ENCODE peak calls at places on chromosomes 1 and 21, in ten cellular contexts. Z is right lobe of liver, V is epithelial cell of esophagus, J is transverse colon, T is T-helper 17 cell, Y is NCI-H2081, S is kidney glomerular epithelial cell, X is ACHN, F is choroid plexus epithelial cell, C is iPS DF 19.7. U is an unnamed sample.

GRCh38 chr1:229557214-229557850 is 1.2 kb downstream of the ABCB10 start:
- DNase-seq in X (peak), F (peak), Z (no peak), T (no peak), V (peak), J (no peak), Y (no peak), C (no peak), S (peak), U (no peak)

GRCh38 chr1:106536741-106537140 is 519.7 kb upstream of the PRMT6 start:
- DNase-seq in Y (no peak), C (no peak), X (no peak), V (no peak), Z (no peak), J (no peak), S (no peak), F (no peak), T (no peak), U (no peak)

GRCh38 chr1:93980320-93980744 is 71.1 kb upstream of the GCLM start:
- DNase-seq in S (no peak), X (peak), F (peak), Y (no peak), C (peak), V (no peak), T (no peak), Z (no peak), J (no peak), U (no peak)

GRCh38 chr1:236338096-236338495 is 56.0 kb upstream of the EDARADD start:
- DNase-seq in F (peak), T (no peak), S (no peak), C (no peak), Y (no peak), X (no peak), J (no peak), Z (no peak), V (peak), U (no peak)

GRCh38 chr1:60281360-60281932 is 207.9 kb upstream of the C1orf87 start:
- DNase-seq in F (peak), V (peak), Y (peak), J (peak), T (no peak), X (peak), C (peak), Z (peak), S (peak), U (no peak)

GRCh38 chr1:171251741-171252300 is 3.5 kb downstream of the FMO1 start:
- DNase-seq in V (peak), X (peak), Z (no peak), S (no peak), F (peak), C (no peak), T (no peak), Y (peak), J (peak), U (no peak)

GRCh38 chr1:164588388-164589341 is 29.7 kb downstream of the PBX1 start:
- DNase-seq in J (peak), S (no peak), Y (no peak), V (no peak), X (peak), Z (peak), T (no peak), C (no peak), F (peak), U (no peak)

GRCh38 chr1:183023601-183024351 is 556 bp downstream of the LAMC1 start:
- DNase-seq in J (peak), C (no peak), Z (peak), S (peak), T (no peak), X (peak), V (peak), Y (peak), F (peak), U (peak)

GRCh38 chr1:154191990-154192450 is at the start of gene TPM3:
- DNase-seq in C (no peak), F (no peak), Z (no peak), X (no peak), T (no peak), Y (no peak), V (no peak), J (no peak), S (peak), U (no peak)

GRCh38 chr1:206011057-206011456 is 7.9 kb upstream of the RAB7B start:
- DNase-seq in C (no peak), V (no peak), S (no peak), X (no peak), J (no peak), Z (no peak), T (no peak), Y (no peak), F (no peak), U (no peak)

GRCh38 chr1:29122987-29123870 is 474 bp downstream of the TMEM200B start:
- DNase-seq in Z (peak), V (no peak), J (peak), Y (no peak), C (no peak), S (no peak), X (peak), F (peak), T (peak), U (no peak)

GRCh38 chr1:152585586-152585985 is 5.3 kb upstream of the LCE3D start:
- DNase-seq in S (no peak), F (no peak), J (no peak), T (no peak), C (no peak), X (no peak), V (no peak), Y (no peak), Z (no peak), U (no peak)

GRCh38 chr1:28803662-28804061 is 8.3 kb upstream of the OPRD1 start:
- DNase-seq in J (no peak), C (no peak), V (no peak), Y (no peak), F (no peak), Z (no peak), X (no peak), T (no peak), S (no peak), U (no peak)

GRCh38 chr1:6614953-6615785 is 1.6 kb downstream of the PHF13 start:
- DNase-seq in C (no peak), S (no peak), F (peak), X (no peak), T (no peak), V (no peak), Y (no peak), Z (no peak), J (no peak), U (no peak)

GRCh38 chr21:44326272-44326647 is 12.9 kb downstream of the CFAP410 start:
- DNase-seq in F (no peak), X (no peak), Z (no peak), Y (no peak), S (no peak), V (no peak), T (no peak), J (no peak), C (no peak), U (no peak)

GRCh38 chr1:41314376-41314775 is 46.9 kb upstream of the FOXO6 start:
- DNase-seq in T (no peak), V (peak), J (no peak), F (peak), C (no peak), Y (no peak), Z (no peak), X (no peak), S (no peak), U (no peak)

GRCh38 chr1:7387053-7387861 is 383.8 kb upstream of the VAMP3 start:
- DNase-seq in J (no peak), C (no peak), Y (no peak), V (peak), Z (no peak), X (no peak), F (no peak), T (no peak), S (no peak), U (no peak)

GRCh38 chr1:234168061-234168724 is 205.1 kb upstream of the COA6 start:
- DNase-seq in T (no peak), V (no peak), Y (no peak), Z (no peak), X (no peak), C (no peak), F (no peak), S (no peak), J (no peak), U (no peak)

GRCh38 chr1:117026361-117026760 is 24.8 kb downstream of the CD101 start:
- DNase-seq in F (peak), Y (no peak), T (no peak), S (no peak), C (no peak), J (no peak), V (no peak), X (no peak), Z (no peak), U (no peak)

GRCh38 chr1:88662723-88663122 is 21.4 kb upstream of the PKN2 start:
- DNase-seq in V (no peak), T (no peak), X (no peak), Z (no peak), C (no peak), J (no peak), F (no peak), S (no peak), Y (no peak), U (no peak)

GRCh38 chr1:165073402-165074007 is 283.0 kb downstream of the LMX1A start:
- DNase-seq in V (peak), X (peak), C (peak), Z (no peak), J (no peak), F (peak), S (peak), Y (peak), T (no peak), U (no peak)

GRCh38 chr1:5649166-5649551 is 343.1 kb downstream of the NPHP4 start:
- DNase-seq in T (no peak), Z (no peak), C (no peak), V (no peak), Y (no peak), S (no peak), J (no peak), X (no peak), F (no peak), U (no peak)

GRCh38 chr1:221726331-221726692 is 15.6 kb downstream of the DUSP10 start:
- DNase-seq in V (no peak), S (no peak), Z (no peak), F (no peak), Y (no peak), J (no peak), C (no peak), T (no peak), X (peak), U (no peak)

GRCh38 chr1:243236604-243237252 is 18.4 kb downstream of the CEP170 start:
- DNase-seq in S (no peak), F (no peak), J (no peak), C (no peak), Z (no peak), T (no peak), V (no peak), X (no peak), Y (no peak), U (no peak)

GRCh38 chr1:53384796-53385195 is 56.9 kb upstream of the LRP8 start:
- DNase-seq in F (no peak), T (no peak), X (no peak), J (no peak), C (no peak), Y (no peak), Z (no peak), S (no peak), V (no peak), U (no peak)

GRCh38 chr1:111148376-111148881 is 8.4 kb downstream of the CEPT1 start:
- DNase-seq in Y (no peak), X (no peak), Z (no peak), V (no peak), F (no peak), S (no peak), T (no peak), C (no peak), J (no peak), U (no peak)

GRCh38 chr1:181133969-181134418 is 45.5 kb downstream of the IER5 start:
- DNase-seq in J (no peak), X (no peak), S (no peak), C (no peak), Z (no peak), F (no peak), V (no peak), T (no peak), Y (no peak), U (no peak)

GRCh38 chr1:41355761-41356160 is 5.5 kb upstream of the FOXO6 start:
- DNase-seq in T (no peak), V (no peak), F (no peak), X (no peak), S (no peak), C (no peak), Y (no peak), Z (no peak), J (no peak), U (no peak)

GRCh38 chr1:211515090-211516023 is 23.4 kb upstream of the RD3 start:
- DNase-seq in J (peak), S (peak), X (peak), T (peak), Y (peak), Z (peak), V (peak), F (peak), C (no peak), U (peak)

GRCh38 chr1:246647513-246647912 is 76.7 kb upstream of the SCCPDH start:
- DNase-seq in V (no peak), S (no peak), J (no peak), C (no peak), T (no peak), X (no peak), Z (no peak), F (peak), Y (no peak), U (no peak)

GRCh38 chr1:172342584-172343245 is 77.8 kb upstream of the C1orf105 start:
- DNase-seq in Y (no peak), S (peak), V (peak), C (no peak), T (no peak), J (no peak), Z (no peak), X (no peak), F (no peak), U (no peak)

U was measured in CD4-positive, alpha-beta T cell.